ENCODE peak calls at places on chromosomes 12 and 14, in four cellular contexts. E is GM12865, K is mesothelial cell of epicardium, X is mammary epithelial cell. H is an unnamed sample.
A peak's percentile ranks its signal among the peaks of the same experiment; 100 is the strongest.

GRCh38 chr14:34629344-34629656 is 648 bp downstream of the SNX6 start:
- DNase-seq in K (no peak), E (no peak), X (no peak), H (no peak)

GRCh38 chr12:27180862-27181261 is 63.2 kb upstream of the STK38L start:
- DNase-seq in E (no peak), K (no peak), X (no peak), H (no peak)

GRCh38 chr14:56797003-56797568 is 13.2 kb downstream of the OTX2 start:
- DNase-seq in E (no peak), K (no peak), X (no peak), H (peak; percentile 25)

GRCh38 chr14:74302160-74302628 is 540 bp downstream of the ABCD4 start:
- DNase-seq in K (no peak), X (peak; percentile 47), E (peak; percentile 66), H (peak; percentile 75)

GRCh38 chr12:32148372-32148771 is 41.7 kb downstream of the BICD1 start:
- DNase-seq in X (peak; percentile 55), E (no peak), K (no peak), H (no peak)

GRCh38 chr14:54591461-54592245 is 24.7 kb downstream of the SAMD4A start:
- DNase-seq in E (no peak), X (peak; percentile 90), K (no peak), H (no peak)

GRCh38 chr12:31029916-31030562 is 43.6 kb upstream of the DDX11 start:
- DNase-seq in X (no peak), K (no peak), E (no peak), H (no peak)

GRCh38 chr14:72878746-72879145 is 15.2 kb downstream of the DPF3 start:
- DNase-seq in E (no peak), K (no peak), X (no peak), H (no peak)

GRCh38 chr12:1444142-1444516 is 150.3 kb downstream of the FBXL14 start:
- DNase-seq in K (no peak), E (no peak), X (no peak), H (no peak)

GRCh38 chr14:96631621-96632362 is 129.6 kb downstream of the PAPOLA start:
- DNase-seq in X (no peak), E (no peak), K (no peak), H (peak; percentile 4)

GRCh38 chr12:128570191-128571065 is 253.3 kb downstream of the SLC15A4 start:
- DNase-seq in E (peak; percentile 90), K (no peak), X (no peak), H (no peak)

GRCh38 chr14:60657609-60657983 is 8.3 kb upstream of the SIX1 start:
- DNase-seq in X (no peak), K (no peak), E (peak; percentile 23), H (no peak)

GRCh38 chr12:42534184-42534838 is 55.2 kb downstream of the PRICKLE1 start:
- DNase-seq in K (no peak), E (no peak), X (no peak), H (no peak)

GRCh38 chr14:94129758-94130414 is 482 bp upstream of the IFI27L2 start:
- DNase-seq in K (no peak), X (peak; percentile 69), E (peak; percentile 34), H (peak; percentile 40)

GRCh38 chr12:64560395-64561301 is 49.6 kb upstream of the RASSF3 start:
- DNase-seq in E (no peak), X (peak; percentile 77), K (no peak), H (no peak)

GRCh38 chr12:94656556-94656955 is 6.2 kb upstream of the TMCC3 start:
- DNase-seq in K (no peak), X (no peak), E (no peak), H (no peak)

GRCh38 chr14:79831198-79831890 is 380.0 kb downstream of the DIO2 start:
- DNase-seq in E (peak; percentile 0), X (no peak), K (no peak), H (no peak)

GRCh38 chr12:104187446-104188155 is 28.0 kb upstream of the TXNRD1 start:
- DNase-seq in E (no peak), K (no peak), X (no peak), H (no peak)

GRCh38 chr12:10551375-10551774 is 45.7 kb downstream of the EIF2S3B start:
- DNase-seq in K (no peak), X (no peak), E (no peak), H (no peak)

GRCh38 chr14:100215330-100215885 is 23.5 kb upstream of the YY1 start:
- DNase-seq in E (no peak), X (no peak), K (no peak), H (no peak)

GRCh38 chr12:70985850-70986249 is 65.3 kb upstream of the PTPRR start:
- DNase-seq in E (no peak), X (no peak), K (no peak), H (no peak)

GRCh38 chr12:49909826-49910225 is 6.1 kb upstream of the FAIM2 start:
- DNase-seq in K (no peak), X (peak; percentile 74), E (no peak), H (no peak)

GRCh38 chr14:105485720-105486332 is 860 bp upstream of the CRIP1 start:
- DNase-seq in E (no peak), K (no peak), X (no peak), H (peak; percentile 71)

GRCh38 chr12:91413591-91413990 is 231.0 kb upstream of the DCN start:
- DNase-seq in X (peak; percentile 95), K (no peak), E (no peak), H (no peak)

GRCh38 chr12:62726471-62726980 is 208.4 kb downstream of the PPM1H start:
- DNase-seq in K (no peak), X (no peak), E (no peak), H (no peak)

GRCh38 chr12:130803707-130804106 is 35.3 kb downstream of the STX2 start:
- DNase-seq in K (no peak), E (no peak), X (no peak), H (no peak)

GRCh38 chr12:54286042-54286931 is 5.8 kb downstream of the HNRNPA1 start:
- DNase-seq in K (no peak), X (peak; percentile 53), E (no peak), H (no peak)

GRCh38 chr12:51392556-51393237 is 1.5 kb upstream of the GALNT6 start:
- DNase-seq in X (no peak), E (peak; percentile 91), K (no peak), H (peak; percentile 81)

GRCh38 chr12:100733817-100734593 is 60.6 kb upstream of the ANO4 start:
- DNase-seq in X (peak; percentile 24), K (no peak), E (peak; percentile 53), H (no peak)

GRCh38 chr12:1099158-1099557 is 108.1 kb downstream of the ERC1 start:
- DNase-seq in K (no peak), X (no peak), E (peak; percentile 77), H (peak; percentile 60)

GRCh38 chr12:112097641-112098040 is 10.9 kb downstream of the NAA25 start:
- DNase-seq in E (no peak), K (no peak), X (no peak), H (no peak)

GRCh38 chr12:47791351-47791746 is 18.3 kb downstream of the SLC48A1 start:
- DNase-seq in E (no peak), X (no peak), K (no peak), H (no peak)

GRCh38 chr12:113259499-113259953 is 38.3 kb downstream of the TPCN1 start:
- DNase-seq in E (no peak), X (no peak), K (no peak), H (no peak)

GRCh38 chr14:76908834-76909233 is 82.6 kb downstream of the LRRC74A start:
- DNase-seq in X (no peak), K (no peak), E (peak; percentile 79), H (peak; percentile 73)

DNA sequence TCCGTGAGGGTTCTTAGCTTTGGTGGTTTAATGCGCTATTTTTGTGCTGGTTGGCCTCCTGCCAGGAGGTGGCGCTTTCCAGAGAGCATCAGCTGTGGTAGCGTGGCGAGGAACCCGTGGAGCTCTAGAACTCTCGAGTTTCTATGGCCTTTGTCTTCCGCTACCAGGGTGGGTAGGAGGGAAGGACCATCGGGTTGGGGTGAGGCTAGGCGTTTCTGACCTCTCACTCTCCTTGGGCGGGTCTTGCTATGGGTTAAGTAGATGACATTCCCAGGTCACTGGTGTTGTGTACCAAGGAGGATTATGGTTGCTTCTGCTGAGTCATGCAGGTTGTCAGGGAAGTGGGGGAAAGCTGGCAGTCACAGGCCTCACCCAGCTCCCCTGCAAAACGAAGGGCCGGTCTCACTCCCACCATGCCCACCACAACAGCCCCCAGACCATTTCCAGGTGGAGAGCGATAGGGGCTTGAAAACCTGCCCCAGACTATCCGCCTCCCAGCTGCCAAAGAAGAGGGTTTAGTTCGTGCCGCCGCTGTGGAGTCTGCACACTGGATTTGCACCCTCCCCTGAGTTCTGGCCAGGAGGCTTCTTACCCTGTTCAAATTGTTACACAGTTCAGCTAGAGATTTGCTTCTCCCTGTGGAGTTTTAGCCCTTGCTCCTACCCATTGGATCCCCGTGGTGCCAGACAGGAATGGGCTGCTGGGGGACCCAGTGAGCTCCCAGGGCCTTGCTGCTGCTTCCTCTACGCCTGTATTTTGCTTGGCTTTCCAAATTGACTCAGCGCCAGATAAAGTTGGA is 21.9 kb downstream of the RNFT2 start:
- DNase-seq in K (no peak), X (no peak), E (no peak), H (no peak)
- TF ChIP-seq CTCF in K (no peak), X (no peak), E (no peak), H (no peak)

GRCh38 chr14:47917344-47917954 is 242.0 kb upstream of the MDGA2 start:
- DNase-seq in E (peak; percentile 6), K (no peak), X (peak; percentile 1), H (peak; percentile 16)
- TF ChIP-seq CTCF in E (peak; percentile 23), K (peak; percentile 71), X (no peak), H (peak; percentile 53)

GRCh38 chr12:82015623-82016347 is 256.6 kb upstream of the PPFIA2 start:
- DNase-seq in K (no peak), X (no peak), E (no peak), H (no peak)

GRCh38 chr12:82025462-82025861 is 266.3 kb upstream of the PPFIA2 start:
- DNase-seq in K (no peak), E (no peak), X (no peak), H (no peak)

GRCh38 chr12:82019533-82019932 is 260.4 kb upstream of the PPFIA2 start:
- DNase-seq in E (peak; percentile 2), K (no peak), X (no peak), H (no peak)
- TF ChIP-seq CTCF in E (peak; percentile 13), K (no peak), X (peak; percentile 37), H (no peak)

DNA sequence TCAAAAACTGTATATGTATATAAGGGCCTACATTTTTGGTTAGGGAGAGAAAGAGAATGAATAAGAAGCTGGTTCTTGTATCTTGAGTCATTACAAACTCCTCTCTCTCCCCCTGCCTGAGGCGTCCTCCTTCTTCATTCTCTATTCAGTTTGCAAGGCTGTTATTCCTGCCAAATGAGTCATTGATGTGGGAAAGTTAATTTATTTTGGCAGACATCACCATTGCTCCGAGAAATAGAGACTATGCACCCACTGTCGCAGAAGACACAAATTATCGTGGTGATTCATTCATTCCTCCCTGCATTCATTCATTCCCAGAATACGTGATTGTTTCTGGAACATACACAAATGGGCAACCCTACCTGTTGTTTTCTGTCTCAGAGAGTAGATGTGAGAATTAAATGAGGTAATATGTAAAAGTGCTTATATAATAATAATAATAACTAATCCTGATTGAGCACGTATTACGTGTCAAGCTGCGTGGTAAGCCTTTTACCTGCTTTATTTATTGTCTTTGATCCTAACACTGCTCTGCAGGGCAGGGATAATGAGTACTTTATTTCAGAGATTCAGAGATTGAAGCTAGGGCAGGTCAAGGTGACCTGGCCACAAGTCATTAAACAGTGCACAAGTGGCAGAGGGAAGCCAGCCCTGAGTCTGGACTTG is 112.6 kb upstream of the MED13L start:
- DNase-seq in K (no peak), X (peak; percentile 97), E (no peak), H (no peak)
- TF ChIP-seq CTCF in K (no peak), X (no peak), E (no peak), H (no peak)

GRCh38 chr14:101556566-101557320 is 4.6 kb upstream of the DIO3 start:
- DNase-seq in E (no peak), X (no peak), K (no peak), H (no peak)
- TF ChIP-seq CTCF in E (no peak), X (no peak), K (no peak), H (no peak)

H was measured in GM13976.